ENCODE peak calls at places on chromosomes 12 and 14, in four cellular contexts. N, I, M and Y are unnamed samples.

GRCh38 chr14:67970923-67971322 is 151.3 kb downstream of the RAD51B start:
- DNase-seq in N (no peak), M (no peak), I (no peak), Y (no peak)

GRCh38 chr12:71896171-71896570 is 42.5 kb upstream of the TPH2 start:
- DNase-seq in N (no peak), I (no peak), M (no peak), Y (no peak)

GRCh38 chr12:69512820-69513219 is 42.6 kb downstream of the FRS2 start:
- DNase-seq in N (no peak), I (no peak), M (no peak), Y (no peak)

GRCh38 chr12:84842406-84843013 is 70.1 kb downstream of the SLC6A15 start:
- DNase-seq in I (no peak), N (peak), M (no peak), Y (peak)

GRCh38 chr14:67241416-67242362 is at the start of gene PALS1:
- DNase-seq in I (no peak), M (no peak), N (peak), Y (peak)

GRCh38 chr14:105330491-105330895 is 15.9 kb downstream of the PACS2 start:
- DNase-seq in M (no peak), I (no peak), N (peak), Y (peak)

GRCh38 chr14:59455411-59455810 is 9.8 kb downstream of the GPR135 start:
- DNase-seq in M (no peak), I (no peak), N (no peak), Y (no peak)

GRCh38 chr12:56684745-56685369 is 3.2 kb downstream of the PTGES3 start:
- DNase-seq in I (no peak), N (no peak), M (no peak), Y (peak)

GRCh38 chr14:76719664-76720063 is 41.6 kb upstream of the VASH1 start:
- DNase-seq in N (no peak), I (no peak), M (no peak), Y (no peak)

GRCh38 chr12:6161124-6161882 is 36.8 kb upstream of the VWF start:
- DNase-seq in N (no peak), M (no peak), I (no peak), Y (no peak)

GRCh38 chr14:91890291-91890749 is 23.0 kb upstream of the TC2N start:
- DNase-seq in I (no peak), M (no peak), N (no peak), Y (no peak)

GRCh38 chr12:16605666-16606116 is 271 bp downstream of the LMO3 start:
- DNase-seq in I (no peak), N (peak), M (no peak), Y (peak)

GRCh38 chr12:85679296-85679695 is 156.9 kb downstream of the RASSF9 start:
- DNase-seq in N (no peak), M (no peak), I (no peak), Y (no peak)

GRCh38 chr12:81095470-81096232 is 17.8 kb downstream of the ACSS3 start:
- DNase-seq in I (no peak), N (no peak), M (no peak), Y (no peak)

GRCh38 chr12:116370004-116370404 is 92.5 kb upstream of the MED13L start:
- DNase-seq in M (no peak), I (no peak), N (no peak), Y (no peak)

GRCh38 chr14:37145395-37145794 is 27.0 kb downstream of the SLC25A21 start:
- DNase-seq in N (peak), M (no peak), I (no peak), Y (peak)

GRCh38 chr12:89970646-89971192 is 262.1 kb upstream of the ATP2B1 start:
- DNase-seq in I (no peak), M (no peak), N (peak), Y (no peak)

GRCh38 chr14:104436047-104436531 is 143.5 kb upstream of the C14orf180 start:
- DNase-seq in M (peak), I (peak), N (no peak), Y (peak)

GRCh38 chr12:65827827-65828231 is 3.5 kb downstream of the HMGA2 start:
- DNase-seq in N (no peak), M (no peak), I (no peak), Y (peak)

GRCh38 chr12:12230275-12230674 is 36.6 kb downstream of the LRP6 start:
- DNase-seq in N (no peak), I (no peak), M (no peak), Y (no peak)

GRCh38 chr12:19584734-19585133 is 145.4 kb downstream of the AEBP2 start:
- DNase-seq in M (no peak), N (no peak), I (no peak), Y (no peak)

GRCh38 chr12:55816876-55817351 is 610 bp downstream of the SARNP start:
- DNase-seq in N (no peak), M (no peak), I (no peak), Y (no peak)

GRCh38 chr12:131327521-131328488 is 374.1 kb downstream of the ADGRD1 start:
- DNase-seq in N (no peak), M (no peak), I (no peak), Y (no peak)

GRCh38 chr12:69897744-69898143 is 72.7 kb downstream of the MYRFL start:
- DNase-seq in M (no peak), I (no peak), N (peak), Y (peak)

GRCh38 chr12:12539411-12539810 is 23.3 kb downstream of the DUSP16 start:
- DNase-seq in N (peak), M (no peak), I (no peak), Y (no peak)

GRCh38 chr12:67202344-67203012 is 66.7 kb upstream of the CAND1 start:
- DNase-seq in M (no peak), N (no peak), I (no peak), Y (no peak)

GRCh38 chr12:91989143-91989542 is 156.5 kb downstream of the BTG1 start:
- DNase-seq in I (no peak), N (no peak), M (no peak), Y (no peak)

GRCh38 chr12:69687390-69687789 is 11.7 kb downstream of the BEST3 start:
- DNase-seq in N (no peak), M (no peak), I (no peak), Y (peak)

GRCh38 chr12:47378907-47379306 is 299.1 kb upstream of the AMIGO2 start:
- DNase-seq in M (no peak), N (no peak), I (no peak), Y (no peak)

GRCh38 chr12:101570022-101570421 is 24.7 kb upstream of the MYBPC1 start:
- DNase-seq in I (no peak), N (peak), M (no peak), Y (peak)

GRCh38 chr12:52037248-52037861 is 13.9 kb upstream of the NR4A1 start:
- DNase-seq in I (no peak), M (peak), N (no peak), Y (no peak)

GRCh38 chr12:128259556-128260070 is 7.4 kb upstream of the TMEM132C start:
- DNase-seq in I (no peak), M (peak), N (no peak), Y (no peak)

GRCh38 chr12:106223485-106224391 is 24.1 kb downstream of the CKAP4 start:
- DNase-seq in N (peak), M (peak), I (peak), Y (peak)

GRCh38 chr14:61409782-61410181 is 88.4 kb downstream of the PRKCH start:
- DNase-seq in M (no peak), N (no peak), I (no peak), Y (no peak)

DNA sequence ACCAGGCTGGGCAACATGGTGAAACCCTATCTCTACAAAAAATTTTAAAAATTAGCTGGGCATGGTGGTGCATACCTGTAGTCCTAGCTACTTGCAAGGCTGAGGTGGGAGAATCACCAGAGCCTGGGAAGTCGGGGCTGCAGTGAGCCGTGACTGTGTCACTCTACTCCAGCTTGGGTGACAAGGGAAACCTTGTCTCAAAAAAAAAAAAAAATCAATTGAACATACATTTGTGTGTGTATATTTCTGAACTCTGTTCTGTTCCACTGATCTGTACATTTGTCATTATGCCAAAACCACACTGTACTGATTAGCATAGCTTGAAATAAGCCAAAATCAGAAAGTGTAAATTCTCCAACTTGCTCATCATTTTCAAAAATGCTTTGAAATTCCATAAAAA is 254.6 kb downstream of the SOX5 start:
- DNase-seq in N (no peak), I (no peak), M (no peak), Y (no peak)
- TF ChIP-seq CTCF in N (no peak), I (no peak), M (no peak), Y (no peak)

GRCh38 chr12:4353785-4354208 is 25.7 kb downstream of the FGF23 start:
- DNase-seq in N (peak), M (no peak), I (no peak), Y (peak)

GRCh38 chr12:4355150-4355842 is 24.2 kb downstream of the FGF23 start:
- DNase-seq in N (no peak), M (no peak), I (no peak), Y (no peak)

GRCh38 chr12:4355843-4356327 is 23.6 kb downstream of the FGF23 start:
- DNase-seq in M (no peak), N (peak), I (no peak), Y (peak)
- TF ChIP-seq CTCF in M (no peak), N (peak), I (no peak), Y (peak)

GRCh38 chr12:51027342-51027835 is 1.2 kb upstream of the SLC11A2 start:
- DNase-seq in I (no peak), N (no peak), M (no peak), Y (no peak)

GRCh38 chr12:51025182-51025747 is 919 bp downstream of the SLC11A2 start:
- DNase-seq in M (no peak), I (no peak), N (no peak), Y (no peak)

GRCh38 chr12:51025748-51026654 is at the start of gene SLC11A2:
- DNase-seq in I (peak), N (peak), M (peak), Y (peak)

GRCh38 chr12:51028811-51029146 is 2.6 kb upstream of the SLC11A2 start:
- DNase-seq in M (no peak), N (peak), I (no peak), Y (peak)

GRCh38 chr12:51028126-51028810 is 2.1 kb upstream of the SLC11A2 start:
- DNase-seq in I (no peak), M (no peak), N (peak), Y (peak)
- TF ChIP-seq CTCF in I (peak), M (no peak), N (peak), Y (peak)

GRCh38 chr12:1646908-1647669 is 18.1 kb downstream of the WNT5B start:
- DNase-seq in I (no peak), M (no peak), N (no peak), Y (no peak)
- TF ChIP-seq CTCF in I (no peak), M (no peak), N (no peak), Y (no peak)

GRCh38 chr14:51554953-51555352 is 96.8 kb upstream of the FRMD6 start:
- DNase-seq in N (no peak), I (no peak), M (no peak), Y (peak)
- TF ChIP-seq CTCF in N (no peak), I (peak), M (no peak), Y (no peak)

GRCh38 chr12:48936379-48936979 is 11.2 kb upstream of the FKBP11 start:
- DNase-seq in I (peak), N (peak), M (peak), Y (peak)

GRCh38 chr12:48938805-48939204 is 13.5 kb upstream of the FKBP11 start:
- DNase-seq in I (no peak), M (no peak), N (no peak), Y (no peak)

GRCh38 chr12:48940181-48940580 is 14.9 kb upstream of the FKBP11 start:
- DNase-seq in N (no peak), M (no peak), I (no peak), Y (no peak)

GRCh38 chr12:48934312-48934706 is 9.0 kb upstream of the FKBP11 start:
- DNase-seq in M (no peak), N (no peak), I (no peak), Y (peak)

DNA sequence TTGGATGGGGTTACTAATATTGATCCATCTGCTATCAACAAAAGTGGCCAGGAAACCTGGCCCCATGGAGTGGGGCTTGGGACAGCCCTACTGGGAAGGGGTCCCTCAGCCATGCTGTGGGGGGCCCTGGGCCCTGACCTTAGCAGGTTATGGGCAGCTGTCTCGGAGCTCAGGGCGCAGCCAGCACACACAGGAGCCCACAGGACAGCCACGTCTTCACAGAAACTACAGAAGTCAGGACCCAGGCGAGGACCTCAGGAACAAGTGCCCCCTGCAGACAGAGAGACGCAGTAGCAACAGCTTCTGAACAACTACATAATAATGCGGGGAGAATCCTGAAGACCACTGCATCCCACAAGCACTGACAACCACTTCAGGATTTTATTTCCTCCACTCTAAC is 11.9 kb upstream of the FKBP11 start:
- DNase-seq in M (no peak), I (no peak), N (no peak), Y (no peak)
- TF ChIP-seq CTCF in M (no peak), I (no peak), N (no peak), Y (no peak)

DNA sequence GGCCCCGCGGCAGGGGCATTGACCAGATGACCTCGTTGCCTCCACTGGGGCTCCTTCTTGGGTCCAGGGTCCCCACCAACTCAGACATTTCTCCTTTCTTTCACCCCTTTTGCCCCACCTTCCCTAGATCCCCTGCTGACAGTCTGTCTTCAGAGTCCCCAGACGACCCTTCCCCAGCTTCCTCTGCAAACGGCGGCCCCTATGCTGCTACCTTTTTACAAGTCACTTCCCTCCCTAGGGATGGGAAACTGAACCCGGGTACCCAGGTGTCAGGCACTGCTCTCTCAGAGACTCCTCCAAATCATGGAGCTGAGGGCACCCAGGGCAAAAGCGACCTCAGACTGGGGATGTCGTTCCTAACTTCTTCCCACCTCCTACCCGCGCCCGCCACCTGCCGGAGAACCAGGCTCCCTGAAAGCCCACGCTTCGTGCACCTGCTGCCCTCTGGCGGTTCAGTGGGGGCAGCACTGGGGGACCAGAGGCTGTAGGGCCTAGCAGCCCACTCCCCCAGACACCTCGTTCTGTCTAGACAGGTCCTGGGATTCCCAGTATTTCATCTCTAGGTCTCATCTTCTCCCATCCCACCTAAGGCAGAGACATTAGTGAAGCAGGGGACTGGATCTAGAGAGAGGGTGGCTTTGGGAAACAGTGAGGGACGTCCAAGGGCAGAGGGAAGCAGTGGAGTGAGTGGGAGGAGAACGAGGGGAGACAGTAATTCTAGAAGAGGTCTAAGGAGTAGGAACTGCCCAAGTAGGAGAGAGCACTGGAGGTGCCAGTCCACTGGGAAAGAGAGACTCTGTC is 4.9 kb downstream of the ZNF385A start:
- DNase-seq in M (peak), I (peak), N (peak), Y (peak)
- TF ChIP-seq CTCF in M (peak), I (peak), N (peak), Y (peak)

DNA sequence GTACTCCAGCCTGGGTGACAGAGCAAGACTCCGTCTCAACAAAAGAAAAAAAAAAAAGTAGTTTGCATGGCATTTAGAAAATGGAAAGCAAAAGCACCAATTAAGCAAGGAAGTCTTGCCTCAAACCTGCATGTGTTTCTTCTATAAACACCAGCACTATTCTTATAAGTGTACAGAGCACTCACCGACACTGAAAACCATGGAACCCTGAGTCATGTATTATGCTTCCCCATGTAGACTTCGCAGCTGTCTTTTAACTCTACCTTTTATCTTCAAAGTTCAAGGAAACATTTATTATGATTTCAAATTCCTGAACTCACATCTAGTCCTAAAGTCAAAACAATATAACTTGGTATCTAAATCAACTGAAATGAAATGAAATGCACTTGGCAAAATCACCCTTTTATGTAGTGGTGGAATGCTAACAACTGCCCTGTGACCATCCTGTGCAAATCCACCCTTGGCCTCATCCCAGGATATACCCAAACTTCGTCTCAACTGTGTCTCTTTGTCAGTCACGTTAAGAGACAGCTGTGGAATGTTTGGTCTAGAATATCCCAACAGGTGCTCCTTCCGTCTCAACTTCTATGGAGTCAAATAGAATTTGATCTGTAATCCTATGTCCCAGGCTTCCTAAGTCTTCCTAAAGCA is 4.8 kb downstream of the BCAT1 start:
- DNase-seq in N (no peak), I (no peak), M (no peak), Y (no peak)
- TF ChIP-seq CTCF in N (no peak), I (no peak), M (no peak), Y (no peak)